ENCODE peak calls at places on chromosomes 7 and 10, in nine cellular contexts. One of them, this sample, is unnamed.

GRCh38 chr7:93715234-93715633 is 140.7 kb upstream of the CALCR start:
- DNase-seq in right lobe of liver: peak; percentile 59
- DNase-seq in adrenal gland: peak; percentile 31
- DNase-seq in IMR-90: peak; percentile 39
- DNase-seq in tibial nerve: peak; percentile 16
- DNase-seq in A673: peak; percentile 68
- DNase-seq in left ventricle myocardium inferior: peak; percentile 26
- DNase-seq in naive thymus-derived CD4-positive, alpha-beta T cell: no peak
- DNase-seq in lower lobe of right lung: peak; percentile 58
- DNase-seq in this sample: no peak

GRCh38 chr7:9822458-9823290 is 1151.0 kb upstream of the PHF14 start:
- DNase-seq in right lobe of liver: peak; percentile 31
- DNase-seq in adrenal gland: no peak
- DNase-seq in IMR-90: no peak
- DNase-seq in tibial nerve: no peak
- DNase-seq in A673: no peak
- DNase-seq in left ventricle myocardium inferior: no peak
- DNase-seq in naive thymus-derived CD4-positive, alpha-beta T cell: no peak
- DNase-seq in lower lobe of right lung: no peak
- DNase-seq in this sample: no peak

GRCh38 chr10:70571636-70572439 is 30.7 kb downstream of the PRF1 start:
- DNase-seq in right lobe of liver: no peak
- DNase-seq in adrenal gland: no peak
- DNase-seq in IMR-90: no peak
- DNase-seq in tibial nerve: no peak
- DNase-seq in A673: no peak
- DNase-seq in left ventricle myocardium inferior: no peak
- DNase-seq in naive thymus-derived CD4-positive, alpha-beta T cell: no peak
- DNase-seq in lower lobe of right lung: peak; percentile 25
- DNase-seq in this sample: no peak

GRCh38 chr10:129233351-129234148 is 233.5 kb upstream of the MGMT start:
- DNase-seq in right lobe of liver: no peak
- DNase-seq in adrenal gland: no peak
- DNase-seq in IMR-90: no peak
- DNase-seq in tibial nerve: no peak
- DNase-seq in A673: no peak
- DNase-seq in left ventricle myocardium inferior: no peak
- DNase-seq in naive thymus-derived CD4-positive, alpha-beta T cell: no peak
- DNase-seq in lower lobe of right lung: no peak
- DNase-seq in this sample: no peak

GRCh38 chr7:29469306-29469705 is 94.3 kb upstream of the PRR15 start:
- DNase-seq in right lobe of liver: no peak
- DNase-seq in adrenal gland: no peak
- DNase-seq in IMR-90: no peak
- DNase-seq in tibial nerve: no peak
- DNase-seq in A673: no peak
- DNase-seq in left ventricle myocardium inferior: no peak
- DNase-seq in naive thymus-derived CD4-positive, alpha-beta T cell: no peak
- DNase-seq in lower lobe of right lung: no peak
- DNase-seq in this sample: no peak

GRCh38 chr10:118835682-118836326 is 81.0 kb upstream of the CACUL1 start:
- DNase-seq in right lobe of liver: no peak
- DNase-seq in adrenal gland: peak; percentile 70
- DNase-seq in IMR-90: no peak
- DNase-seq in tibial nerve: no peak
- DNase-seq in A673: no peak
- DNase-seq in left ventricle myocardium inferior: no peak
- DNase-seq in naive thymus-derived CD4-positive, alpha-beta T cell: no peak
- DNase-seq in lower lobe of right lung: no peak
- DNase-seq in this sample: peak; percentile 96

GRCh38 chr7:84372155-84372621 is 177.6 kb upstream of the SEMA3A start:
- DNase-seq in right lobe of liver: no peak
- DNase-seq in adrenal gland: no peak
- DNase-seq in IMR-90: peak; percentile 98
- DNase-seq in tibial nerve: no peak
- DNase-seq in A673: peak; percentile 91
- DNase-seq in left ventricle myocardium inferior: no peak
- DNase-seq in naive thymus-derived CD4-positive, alpha-beta T cell: no peak
- DNase-seq in lower lobe of right lung: no peak
- DNase-seq in this sample: peak; percentile 48

GRCh38 chr7:155345490-155345889 is 47.8 kb downstream of the INSIG1 start:
- DNase-seq in right lobe of liver: no peak
- DNase-seq in adrenal gland: no peak
- DNase-seq in IMR-90: no peak
- DNase-seq in tibial nerve: no peak
- DNase-seq in A673: no peak
- DNase-seq in left ventricle myocardium inferior: no peak
- DNase-seq in naive thymus-derived CD4-positive, alpha-beta T cell: no peak
- DNase-seq in lower lobe of right lung: no peak
- DNase-seq in this sample: no peak

GRCh38 chr10:128526793-128527375 is 400.7 kb upstream of the MKI67 start:
- DNase-seq in right lobe of liver: no peak
- DNase-seq in adrenal gland: no peak
- DNase-seq in IMR-90: no peak
- DNase-seq in tibial nerve: no peak
- DNase-seq in A673: peak; percentile 90
- DNase-seq in left ventricle myocardium inferior: no peak
- DNase-seq in naive thymus-derived CD4-positive, alpha-beta T cell: no peak
- DNase-seq in lower lobe of right lung: no peak
- DNase-seq in this sample: no peak

GRCh38 chr10:63057509-63057908 is 75.6 kb upstream of the NRBF2 start:
- DNase-seq in right lobe of liver: no peak
- DNase-seq in adrenal gland: no peak
- DNase-seq in IMR-90: no peak
- DNase-seq in tibial nerve: no peak
- DNase-seq in A673: no peak
- DNase-seq in left ventricle myocardium inferior: no peak
- DNase-seq in naive thymus-derived CD4-positive, alpha-beta T cell: no peak
- DNase-seq in lower lobe of right lung: no peak
- DNase-seq in this sample: no peak

GRCh38 chr10:1048349-1048731 is 579 bp downstream of the IDI1 start:
- DNase-seq in right lobe of liver: peak; percentile 73
- DNase-seq in adrenal gland: peak; percentile 73
- DNase-seq in IMR-90: peak; percentile 57
- DNase-seq in tibial nerve: peak; percentile 35
- DNase-seq in A673: no peak
- DNase-seq in left ventricle myocardium inferior: peak; percentile 33
- DNase-seq in naive thymus-derived CD4-positive, alpha-beta T cell: no peak
- DNase-seq in lower lobe of right lung: peak; percentile 69
- DNase-seq in this sample: no peak

GRCh38 chr7:46494026-46494425 is 573.0 kb upstream of the IGFBP3 start:
- DNase-seq in right lobe of liver: no peak
- DNase-seq in adrenal gland: no peak
- DNase-seq in IMR-90: peak; percentile 66
- DNase-seq in tibial nerve: no peak
- DNase-seq in A673: no peak
- DNase-seq in left ventricle myocardium inferior: no peak
- DNase-seq in naive thymus-derived CD4-positive, alpha-beta T cell: no peak
- DNase-seq in lower lobe of right lung: no peak
- DNase-seq in this sample: no peak

GRCh38 chr7:143733876-143734275 is 23.6 kb downstream of the CTAGE6 start:
- DNase-seq in right lobe of liver: no peak
- DNase-seq in adrenal gland: no peak
- DNase-seq in IMR-90: no peak
- DNase-seq in tibial nerve: no peak
- DNase-seq in A673: no peak
- DNase-seq in left ventricle myocardium inferior: no peak
- DNase-seq in naive thymus-derived CD4-positive, alpha-beta T cell: no peak
- DNase-seq in lower lobe of right lung: no peak
- DNase-seq in this sample: no peak

GRCh38 chr7:98483276-98483963 is 82.5 kb upstream of the BAIAP2L1 start:
- DNase-seq in right lobe of liver: no peak
- DNase-seq in adrenal gland: no peak
- DNase-seq in IMR-90: no peak
- DNase-seq in tibial nerve: no peak
- DNase-seq in A673: no peak
- DNase-seq in left ventricle myocardium inferior: no peak
- DNase-seq in naive thymus-derived CD4-positive, alpha-beta T cell: no peak
- DNase-seq in lower lobe of right lung: no peak
- DNase-seq in this sample: no peak

GRCh38 chr7:98357751-98358161 is 43.1 kb downstream of the BAIAP2L1 start:
- DNase-seq in right lobe of liver: peak; percentile 73
- DNase-seq in adrenal gland: peak; percentile 82
- DNase-seq in IMR-90: peak; percentile 24
- DNase-seq in tibial nerve: no peak
- DNase-seq in A673: no peak
- DNase-seq in left ventricle myocardium inferior: no peak
- DNase-seq in naive thymus-derived CD4-positive, alpha-beta T cell: no peak
- DNase-seq in lower lobe of right lung: no peak
- DNase-seq in this sample: no peak

GRCh38 chr10:120514035-120514620 is 57.1 kb downstream of the PLPP4 start:
- DNase-seq in right lobe of liver: no peak
- DNase-seq in adrenal gland: peak; percentile 26
- DNase-seq in IMR-90: peak; percentile 7
- DNase-seq in tibial nerve: no peak
- DNase-seq in A673: peak; percentile 59
- DNase-seq in left ventricle myocardium inferior: no peak
- DNase-seq in naive thymus-derived CD4-positive, alpha-beta T cell: no peak
- DNase-seq in lower lobe of right lung: no peak
- DNase-seq in this sample: no peak

GRCh38 chr10:88270871-88271713 is 312.0 kb downstream of the RNLS start:
- DNase-seq in right lobe of liver: no peak
- DNase-seq in adrenal gland: no peak
- DNase-seq in IMR-90: peak; percentile 71
- DNase-seq in tibial nerve: no peak
- DNase-seq in A673: no peak
- DNase-seq in left ventricle myocardium inferior: no peak
- DNase-seq in naive thymus-derived CD4-positive, alpha-beta T cell: peak; percentile 22
- DNase-seq in lower lobe of right lung: no peak
- DNase-seq in this sample: no peak

GRCh38 chr10:88273567-88273966 is 309.6 kb downstream of the RNLS start:
- DNase-seq in right lobe of liver: no peak
- DNase-seq in adrenal gland: no peak
- DNase-seq in IMR-90: no peak
- DNase-seq in tibial nerve: no peak
- DNase-seq in A673: no peak
- DNase-seq in left ventricle myocardium inferior: no peak
- DNase-seq in naive thymus-derived CD4-positive, alpha-beta T cell: no peak
- DNase-seq in lower lobe of right lung: no peak
- DNase-seq in this sample: no peak

GRCh38 chr10:88272186-88272585 is 310.9 kb downstream of the RNLS start:
- DNase-seq in right lobe of liver: no peak
- DNase-seq in adrenal gland: no peak
- DNase-seq in IMR-90: peak; percentile 31
- DNase-seq in tibial nerve: no peak
- DNase-seq in A673: no peak
- DNase-seq in left ventricle myocardium inferior: no peak
- DNase-seq in naive thymus-derived CD4-positive, alpha-beta T cell: no peak
- DNase-seq in lower lobe of right lung: no peak
- DNase-seq in this sample: no peak

GRCh38 chr10:88270061-88270808 is 312.9 kb downstream of the RNLS start:
- DNase-seq in right lobe of liver: no peak
- DNase-seq in adrenal gland: no peak
- DNase-seq in IMR-90: no peak
- DNase-seq in tibial nerve: no peak
- DNase-seq in A673: no peak
- DNase-seq in left ventricle myocardium inferior: no peak
- DNase-seq in naive thymus-derived CD4-positive, alpha-beta T cell: no peak
- DNase-seq in lower lobe of right lung: no peak
- DNase-seq in this sample: no peak

GRCh38 chr10:88271736-88272135 is 311.4 kb downstream of the RNLS start:
- DNase-seq in right lobe of liver: no peak
- DNase-seq in adrenal gland: no peak
- DNase-seq in IMR-90: peak; percentile 43
- DNase-seq in tibial nerve: no peak
- DNase-seq in A673: no peak
- DNase-seq in left ventricle myocardium inferior: no peak
- DNase-seq in naive thymus-derived CD4-positive, alpha-beta T cell: no peak
- DNase-seq in lower lobe of right lung: no peak
- DNase-seq in this sample: no peak
- H3K4me1 ChIP-seq in right lobe of liver: no peaks in the 10 kb centered on the region
- H3K4me1 ChIP-seq in adrenal gland: peaks cover 8% of the 10 kb centered on the region
- H3K4me1 ChIP-seq in IMR-90: peaks cover 15% of the 10 kb centered on the region
- H3K4me1 ChIP-seq in tibial nerve: peaks cover 18% of the 10 kb centered on the region
- H3K4me1 ChIP-seq in A673: no peaks in the 10 kb centered on the region
- H3K4me1 ChIP-seq in left ventricle myocardium inferior: peaks cover 5% of the 10 kb centered on the region
- H3K4me1 ChIP-seq in naive thymus-derived CD4-positive, alpha-beta T cell: peaks cover 13% of the 10 kb centered on the region
- H3K4me1 ChIP-seq in lower lobe of right lung: peaks cover 27% of the 10 kb centered on the region
- H3K4me1 ChIP-seq in this sample: peaks cover 6% of the 10 kb centered on the region

GRCh38 chr7:47621347-47621746 is 39.4 kb upstream of the TNS3 start:
- DNase-seq in right lobe of liver: no peak
- DNase-seq in adrenal gland: no peak
- DNase-seq in IMR-90: no peak
- DNase-seq in tibial nerve: no peak
- DNase-seq in A673: no peak
- DNase-seq in left ventricle myocardium inferior: no peak
- DNase-seq in naive thymus-derived CD4-positive, alpha-beta T cell: no peak
- DNase-seq in lower lobe of right lung: no peak
- DNase-seq in this sample: no peak
- H3K4me1 ChIP-seq in right lobe of liver: no peaks in the 10 kb centered on the region
- H3K4me1 ChIP-seq in adrenal gland: peaks cover 6% of the 10 kb centered on the region
- H3K4me1 ChIP-seq in IMR-90: peaks cover 18% of the 10 kb centered on the region
- H3K4me1 ChIP-seq in tibial nerve: peaks cover 13% of the 10 kb centered on the region
- H3K4me1 ChIP-seq in A673: no peaks in the 10 kb centered on the region
- H3K4me1 ChIP-seq in left ventricle myocardium inferior: peaks cover 27% of the 10 kb centered on the region
- H3K4me1 ChIP-seq in naive thymus-derived CD4-positive, alpha-beta T cell: no peaks in the 10 kb centered on the region
- H3K4me1 ChIP-seq in lower lobe of right lung: peaks cover 11% of the 10 kb centered on the region
- H3K4me1 ChIP-seq in this sample: no peaks in the 10 kb centered on the region

GRCh38 chr7:131097662-131098376 is 229.9 kb upstream of the MKLN1 start:
- DNase-seq in right lobe of liver: no peak
- DNase-seq in adrenal gland: no peak
- DNase-seq in IMR-90: no peak
- DNase-seq in tibial nerve: no peak
- DNase-seq in A673: no peak
- DNase-seq in left ventricle myocardium inferior: no peak
- DNase-seq in naive thymus-derived CD4-positive, alpha-beta T cell: no peak
- DNase-seq in lower lobe of right lung: no peak
- DNase-seq in this sample: no peak
- H3K4me1 ChIP-seq in right lobe of liver: no peaks in the 10 kb centered on the region
- H3K4me1 ChIP-seq in adrenal gland: peaks cover 84% of the 10 kb centered on the region
- H3K4me1 ChIP-seq in IMR-90: no peaks in the 10 kb centered on the region
- H3K4me1 ChIP-seq in tibial nerve: peaks cover 77% of the 10 kb centered on the region
- H3K4me1 ChIP-seq in A673: no peaks in the 10 kb centered on the region
- H3K4me1 ChIP-seq in left ventricle myocardium inferior: peaks cover 98% of the 10 kb centered on the region
- H3K4me1 ChIP-seq in naive thymus-derived CD4-positive, alpha-beta T cell: peaks cover 82% of the 10 kb centered on the region
- H3K4me1 ChIP-seq in lower lobe of right lung: peaks cover 87% of the 10 kb centered on the region
- H3K4me1 ChIP-seq in this sample: no peaks in the 10 kb centered on the region

DNA sequence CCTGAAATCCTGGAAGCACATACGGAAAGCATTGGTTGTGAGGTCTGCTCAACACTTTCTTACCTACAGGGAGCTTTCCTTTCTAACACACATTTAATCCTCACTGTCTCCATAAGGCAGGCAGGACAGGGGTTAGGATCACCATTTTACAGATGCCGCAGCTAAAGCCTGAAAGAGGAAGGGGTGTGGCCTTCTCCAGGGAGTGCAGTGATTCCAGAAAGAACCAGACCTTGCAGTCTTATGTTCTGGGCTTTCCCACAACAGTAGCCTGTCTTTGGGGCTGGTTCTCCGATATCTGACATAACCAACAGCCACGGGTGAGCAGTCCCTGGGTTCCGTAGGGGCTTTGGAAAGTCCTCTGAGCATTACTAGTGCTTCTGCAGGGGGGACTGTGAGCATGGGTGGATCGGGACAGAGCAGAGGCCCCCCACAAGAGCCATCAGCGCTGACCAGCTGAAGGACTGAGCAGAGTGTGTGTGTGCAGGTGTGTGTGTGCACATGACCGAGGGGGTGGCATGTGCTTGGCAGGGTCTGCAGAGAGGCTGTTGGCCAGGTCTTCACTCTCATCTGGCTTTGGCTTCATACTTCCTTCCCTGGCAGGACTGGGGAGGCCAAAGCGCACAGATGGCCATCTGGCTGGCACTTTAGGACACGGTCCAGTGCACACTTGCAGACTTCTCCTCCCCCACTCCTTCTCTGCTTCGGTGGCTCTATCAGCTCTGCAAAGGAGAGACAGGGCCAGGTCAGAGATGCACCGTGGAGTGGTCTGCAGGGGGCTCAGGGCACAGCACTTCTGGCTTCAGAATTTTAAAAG is 400.3 kb downstream of the RPS24 start:
- DNase-seq in right lobe of liver: no peak
- DNase-seq in adrenal gland: no peak
- DNase-seq in IMR-90: no peak
- DNase-seq in tibial nerve: peak; percentile 29
- DNase-seq in A673: no peak
- DNase-seq in left ventricle myocardium inferior: no peak
- DNase-seq in naive thymus-derived CD4-positive, alpha-beta T cell: no peak
- DNase-seq in lower lobe of right lung: no peak
- DNase-seq in this sample: no peak
- H3K4me1 ChIP-seq in right lobe of liver: no peaks in the 10 kb centered on the region
- H3K4me1 ChIP-seq in adrenal gland: no peaks in the 10 kb centered on the region
- H3K4me1 ChIP-seq in IMR-90: peaks cover 2% of the 10 kb centered on the region
- H3K4me1 ChIP-seq in tibial nerve: no peaks in the 10 kb centered on the region
- H3K4me1 ChIP-seq in A673: peaks cover 6% of the 10 kb centered on the region
- H3K4me1 ChIP-seq in left ventricle myocardium inferior: peaks cover 51% of the 10 kb centered on the region
- H3K4me1 ChIP-seq in naive thymus-derived CD4-positive, alpha-beta T cell: no peaks in the 10 kb centered on the region
- H3K4me1 ChIP-seq in lower lobe of right lung: peaks cover 4% of the 10 kb centered on the region
- H3K4me1 ChIP-seq in this sample: no peaks in the 10 kb centered on the region